ENCODE peak calls at places on chromosomes 12 and 14, in eight cellular contexts. L is cardiac fibroblast; A is activated T-helper 2 cell treated with anti-CD3 and anti-CD28 coated beads, Interferon-gamma antibody, Interleukin-2, Interleukin-4, amounts not matched to agents 10 μg/mL and 5 μg/mL and 100 μg/mL, durations not matched to agents 14 hours and 24 hours and 36 hours; E is globus pallidus; G is choroid plexus epithelial cell; V is RWPE1; Z is A172; T is posterior vena cava. D is an unnamed sample.
A peak's percentile ranks its signal among the peaks of the same experiment; 100 is the strongest.

GRCh38 chr14:97930191-97930590 is 1133.0 kb downstream of the VRK1 start:
- DNase-seq in T (no peak), V (no peak), E (no peak), L (no peak), A (no peak), G (no peak), Z (no peak), D (no peak)

GRCh38 chr12:122133192-122133950 is 40.6 kb downstream of the IL31 start:
- DNase-seq in T (no peak), A (no peak), L (no peak), Z (no peak), G (peak; percentile 45), E (no peak), V (no peak), D (no peak)

GRCh38 chr12:68505915-68506314 is 104.8 kb upstream of the RAP1B start:
- DNase-seq in L (no peak), A (no peak), V (no peak), T (no peak), G (no peak), E (no peak), Z (no peak), D (no peak)

GRCh38 chr12:124609041-124609984 is 41.9 kb upstream of the NCOR2 start:
- DNase-seq in E (no peak), Z (peak; percentile 57), L (peak; percentile 56), V (peak; percentile 79), A (peak; percentile 37), G (peak; percentile 81), T (peak; percentile 92), D (peak; percentile 71)

GRCh38 chr12:5497329-5498058 is 65.6 kb downstream of the NTF3 start:
- DNase-seq in L (no peak), V (no peak), G (no peak), A (no peak), Z (no peak), E (no peak), T (no peak), D (no peak)

GRCh38 chr12:123223241-123223668 is 9.7 kb downstream of the MPHOSPH9 start:
- DNase-seq in T (no peak), A (peak; percentile 60), L (no peak), Z (no peak), E (no peak), V (no peak), G (no peak), D (no peak)

GRCh38 chr12:117900561-117900960 is 68.2 kb downstream of the KSR2 start:
- DNase-seq in T (no peak), L (peak; percentile 19), G (peak; percentile 4), A (no peak), E (no peak), Z (peak; percentile 72), V (peak; percentile 67), D (no peak)

GRCh38 chr14:66066991-66067788 is 419.0 kb upstream of the CCDC196 start:
- DNase-seq in Z (no peak), G (no peak), T (no peak), V (no peak), E (no peak), L (peak; percentile 33), A (no peak), D (no peak)

GRCh38 chr12:56261503-56262230 is 3.5 kb upstream of the ANKRD52 start:
- DNase-seq in E (no peak), A (no peak), G (peak; percentile 67), L (peak; percentile 82), T (no peak), V (peak; percentile 87), Z (peak; percentile 95), D (no peak)

GRCh38 chr12:25811656-25812126 is 146.8 kb upstream of the RASSF8 start:
- DNase-seq in T (no peak), Z (peak; percentile 79), L (peak; percentile 64), V (no peak), A (no peak), G (peak; percentile 64), E (no peak), D (no peak)